ENCODE peak calls at places on chromosomes 5 and 9, in eight cellular contexts. M is stomach, X is adrenal gland, R is A549, Q is HCT116, Z is ovary, V is prostate gland, W is IMR-90. N is an unnamed sample.
A peak's percentile ranks its signal among the peaks of the same experiment; 100 is the strongest.

GRCh38 chr5:111117149-111117548 is 25.0 kb downstream of the WDR36 start:
- DNase-seq in R (no peak), X (no peak), M (no peak), Q (no peak), V (no peak), W (no peak), Z (no peak), N (no peak)

GRCh38 chr9:27297050-27297449 is at the start of gene EQTN:
- DNase-seq in R (no peak), M (no peak), Z (no peak), V (no peak), X (no peak), W (no peak), Q (no peak), N (no peak)

GRCh38 chr9:34242830-34243229 is 64.0 kb downstream of the UBAP1 start:
- DNase-seq in W (no peak), M (no peak), X (no peak), V (no peak), Q (no peak), R (no peak), Z (no peak), N (no peak)

GRCh38 chr5:76715734-76716455 is at the start of gene F2R:
- DNase-seq in X (peak; percentile 32), Q (no peak), V (peak; percentile 20), W (peak; percentile 70), Z (peak; percentile 13), R (peak; percentile 79), M (peak; percentile 38), N (no peak)

GRCh38 chr9:136688274-136689107 is 1.2 kb upstream of the AGPAT2 start:
- DNase-seq in Q (no peak), W (no peak), V (no peak), Z (no peak), M (no peak), R (no peak), X (no peak), N (no peak)

GRCh38 chr9:79134654-79135053 is 437.1 kb upstream of the TLE4 start:
- DNase-seq in Q (peak; percentile 12), R (no peak), W (peak; percentile 12), M (no peak), X (no peak), V (no peak), Z (no peak), N (no peak)

GRCh38 chr9:99326112-99326916 is 104.2 kb downstream of the SEC61B start:
- DNase-seq in M (no peak), W (peak; percentile 28), V (no peak), Z (no peak), R (no peak), Q (no peak), X (no peak), N (no peak)

GRCh38 chr5:171808951-171809350 is 23.3 kb downstream of the SMIM23 start:
- DNase-seq in W (peak; percentile 71), M (no peak), V (no peak), X (no peak), Z (no peak), R (no peak), Q (no peak), N (no peak)

GRCh38 chr5:7066471-7067235 is 329.3 kb upstream of the ADCY2 start:
- DNase-seq in V (no peak), Q (no peak), R (no peak), Z (no peak), M (no peak), X (no peak), W (no peak), N (no peak)

GRCh38 chr5:163565931-163566608 is 60.7 kb downstream of the MAT2B start:
- DNase-seq in V (peak; percentile 15), X (peak; percentile 17), Q (no peak), Z (no peak), M (peak; percentile 33), R (no peak), W (peak; percentile 36), N (no peak)

GRCh38 chr5:109656829-109657228 is 32.9 kb upstream of the MAN2A1 start:
- DNase-seq in V (peak; percentile 11), W (peak; percentile 29), Q (no peak), Z (no peak), R (no peak), X (peak; percentile 78), M (no peak), N (no peak)

GRCh38 chr5:83562207-83562606 is 90.7 kb downstream of the VCAN start:
- DNase-seq in W (no peak), X (no peak), Q (no peak), V (no peak), Z (no peak), M (no peak), R (no peak), N (no peak)

GRCh38 chr5:157352756-157353340 is 86.9 kb downstream of the CYFIP2 start:
- DNase-seq in Q (no peak), Z (no peak), W (no peak), X (no peak), M (no peak), V (no peak), R (no peak), N (no peak)

GRCh38 chr5:3392306-3392939 is 203.2 kb upstream of the IRX1 start:
- DNase-seq in Q (no peak), M (no peak), W (no peak), R (peak; percentile 13), X (no peak), V (no peak), Z (no peak), N (peak; percentile 83)

DNA sequence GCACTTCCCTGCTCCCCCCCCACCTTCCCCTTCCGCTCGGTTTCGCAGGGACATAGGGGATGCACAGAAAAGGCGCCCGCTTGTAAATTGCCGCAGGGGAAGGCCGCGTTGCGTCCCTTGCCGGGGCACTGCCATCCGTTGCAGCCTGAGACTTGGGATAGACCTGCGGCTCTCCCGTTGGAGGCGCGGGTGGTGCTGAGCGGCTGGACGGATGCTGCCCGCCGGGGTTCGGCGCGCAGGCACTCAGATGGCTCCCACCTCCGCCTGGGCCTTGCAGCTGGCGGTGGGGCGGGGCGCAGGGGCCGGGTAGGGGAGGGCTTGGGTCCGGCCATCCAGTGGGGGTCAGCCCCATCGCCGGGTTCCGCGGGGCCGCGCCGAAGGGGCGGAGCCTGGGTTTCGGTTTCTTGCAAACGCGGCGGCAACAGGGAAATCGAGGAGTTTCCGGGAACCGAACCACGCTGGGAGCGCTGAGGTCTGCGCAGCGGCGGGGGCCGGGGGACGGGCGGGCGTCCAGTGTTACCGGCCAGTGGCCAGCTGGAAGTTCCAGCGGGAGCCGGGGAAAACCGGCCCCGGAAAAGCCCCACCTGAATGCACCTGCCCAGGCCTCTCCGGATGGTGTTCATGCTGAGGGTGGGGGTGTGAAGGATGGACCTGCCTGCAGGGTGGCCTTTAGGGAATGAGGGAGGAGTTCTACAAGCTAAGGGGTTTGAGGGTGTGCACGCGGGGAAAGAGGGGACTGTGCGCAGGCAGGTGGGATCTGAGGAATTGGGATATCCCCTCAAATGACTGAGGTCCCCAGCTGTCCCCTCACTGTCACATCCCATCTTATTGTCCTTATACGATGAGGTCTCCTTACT is 6.3 kb upstream of the IRF1 start:
- DNase-seq in Q (no peak), Z (peak; percentile 87), W (peak; percentile 87), M (peak; percentile 93), X (peak; percentile 95), R (peak; percentile 83), V (peak; percentile 83), N (peak; percentile 95)
- TF ChIP-seq POLR2A in Q (no peak), Z (no peak), W (no peak), M (no peak), X (peak; percentile 14), R (peak; percentile 81), V (peak; percentile 56), N (no peak)

DNA sequence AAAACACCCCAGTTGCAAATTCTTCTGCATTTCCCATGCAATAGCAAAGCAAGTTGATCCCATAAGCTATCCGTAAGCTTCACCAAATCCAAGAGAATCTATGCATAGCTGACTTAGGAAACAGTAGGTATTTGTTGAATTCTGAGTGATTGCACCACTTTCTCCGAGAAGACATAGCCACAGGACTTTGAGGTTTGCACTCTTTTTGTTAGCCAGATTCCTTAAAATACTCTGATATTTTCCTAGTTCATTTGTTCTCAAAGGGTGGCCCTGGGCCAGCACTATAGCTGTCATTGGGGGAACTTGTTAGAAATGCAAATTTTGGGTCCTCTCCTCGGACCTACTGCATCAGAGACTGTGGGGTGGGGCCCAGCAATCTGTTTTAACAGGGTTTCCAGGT is 271.9 kb downstream of the SLIT3 start:
- DNase-seq in Z (no peak), M (no peak), W (no peak), V (no peak), X (no peak), R (no peak), Q (no peak), N (no peak)
- H3K27ac ChIP-seq in Z (no peak overlapping the region), M (no peak overlapping the region), W (no peak overlapping the region), V (no peak overlapping the region), X (no peak overlapping the region), R (no peak overlapping the region), Q (no peak overlapping the region), N (no peak overlapping the region)

DNA sequence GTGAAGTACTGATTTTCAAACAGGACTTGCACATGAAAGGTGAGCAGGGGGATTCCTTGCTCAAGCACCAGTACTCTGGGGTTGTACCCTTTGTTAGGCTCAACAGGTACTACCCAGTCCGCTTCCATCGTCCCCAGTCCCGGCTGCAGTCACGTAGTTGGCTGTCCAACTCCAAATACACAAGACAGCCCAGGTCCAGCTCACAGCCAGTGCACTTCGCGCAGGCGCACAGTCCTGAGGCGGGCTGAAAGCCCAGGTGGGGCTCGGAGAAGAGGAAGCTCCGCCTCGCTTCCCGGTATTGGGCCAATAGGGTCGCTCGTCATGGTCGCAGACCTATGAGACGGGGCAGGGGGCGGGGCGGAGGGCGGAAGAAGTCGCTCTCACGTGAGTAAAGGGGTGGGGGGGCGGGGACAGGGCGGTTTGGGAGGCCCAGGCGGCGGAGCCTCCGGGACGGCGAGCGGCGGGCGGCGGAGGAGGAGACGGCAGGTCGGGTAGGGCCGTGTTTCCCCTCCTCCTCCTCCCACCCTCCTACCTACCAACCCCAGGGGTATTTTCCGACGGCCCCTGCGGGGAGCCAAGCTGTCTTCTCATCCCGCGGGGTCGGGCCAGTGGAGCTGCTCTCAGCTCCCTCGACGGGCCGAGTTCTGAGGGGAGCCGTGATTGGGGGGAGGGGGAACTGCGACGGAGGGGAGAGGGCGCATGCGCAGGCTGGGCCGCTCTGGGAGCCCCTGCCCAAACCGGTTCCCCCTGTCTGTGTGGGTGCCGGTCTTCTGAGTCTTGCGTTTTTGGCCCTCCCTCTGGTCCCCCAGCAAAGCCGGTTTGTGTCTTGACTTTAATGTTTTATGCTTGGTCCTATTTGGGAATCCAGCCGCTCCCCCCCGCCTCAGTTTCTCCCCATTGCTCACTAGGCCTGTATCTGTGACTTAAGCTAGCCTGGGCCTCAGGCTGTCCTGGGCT is at the start of gene RABGAP1:
- DNase-seq in M (peak; percentile 100), X (peak; percentile 100), Z (peak; percentile 99), R (peak; percentile 99), Q (peak; percentile 96), W (peak; percentile 97), V (peak; percentile 99), N (peak; percentile 98)
- TF ChIP-seq POLR2A in M (peak; percentile 70), X (peak; percentile 74), Z (peak; percentile 74), R (peak; percentile 61), Q (no peak), W (peak; percentile 79), V (peak; percentile 82), N (peak; percentile 76)

GRCh38 chr9:97993000-97993399 is 9.9 kb downstream of the ANP32B start:
- DNase-seq in V (no peak), Z (no peak), Q (no peak), W (no peak), X (no peak), M (no peak), R (no peak), N (no peak)
- H3K27ac ChIP-seq in V (no peak overlapping the region), Z (no peak overlapping the region), Q (no peak overlapping the region), W (no peak overlapping the region), X (no peak overlapping the region), M (no peak overlapping the region), R (no peak overlapping the region), N (no peak overlapping the region)

GRCh38 chr9:106869458-106869857 is 6.5 kb downstream of the ZNF462 start:
- DNase-seq in M (no peak), Q (no peak), W (peak; percentile 60), R (no peak), Z (peak; percentile 38), V (peak; percentile 86), X (no peak), N (no peak)
- TF ChIP-seq POLR2A in M (no peak), Q (no peak), W (no peak), R (no peak), Z (no peak), V (no peak), X (no peak), N (no peak)

N was measured in vagina.